ENCODE peak calls at places on chromosomes 7 and 10, in four cellular contexts. I is colonic mucosa, R is body of pancreas, P is suprapubic skin. O is an unnamed sample.

GRCh38 chr7:48170506-48170905 is 752 bp upstream of the ABCA13 start:
- DNase-seq in I (no peak), P (no peak), R (no peak), O (no peak)

GRCh38 chr10:36089790-36090391 is 447.8 kb upstream of the FZD8 start:
- DNase-seq in I (no peak), R (no peak), P (no peak), O (no peak)

GRCh38 chr7:146208484-146208883 is 91.9 kb downstream of the CNTNAP2 start:
- DNase-seq in P (no peak), R (no peak), I (no peak), O (no peak)

GRCh38 chr7:150946826-150947750 is 31.0 kb downstream of the KCNH2 start:
- DNase-seq in P (peak; percentile 57), R (no peak), I (no peak), O (no peak)

GRCh38 chr10:33365871-33366411 is 31.5 kb upstream of the NRP1 start:
- DNase-seq in R (no peak), I (no peak), P (no peak), O (no peak)

GRCh38 chr10:132096223-132096622 is 30.5 kb downstream of the JAKMIP3 start:
- DNase-seq in P (no peak), I (no peak), R (no peak), O (no peak)

GRCh38 chr7:103373866-103374643 is 26.6 kb downstream of the PSMC2 start:
- DNase-seq in P (no peak), I (no peak), R (no peak), O (no peak)

GRCh38 chr7:1567082-1567771 is 2.6 kb downstream of the PSMG3 start:
- DNase-seq in I (peak; percentile 78), P (peak; percentile 85), R (no peak), O (no peak)

GRCh38 chr7:115763347-115763746 is 267.2 kb downstream of the TFEC start:
- DNase-seq in I (no peak), R (no peak), P (no peak), O (no peak)

GRCh38 chr10:114631678-114632417 is 26.2 kb downstream of the ABLIM1 start:
- DNase-seq in R (peak; percentile 43), P (no peak), I (peak; percentile 67), O (no peak)

GRCh38 chr10:61627266-61627665 is 35.5 kb upstream of the CABCOCO1 start:
- DNase-seq in I (no peak), R (no peak), P (no peak), O (no peak)

GRCh38 chr10:71262027-71262426 is 49.7 kb downstream of the UNC5B start:
- DNase-seq in R (no peak), I (no peak), P (no peak), O (no peak)

GRCh38 chr7:98222533-98223195 is 11.4 kb downstream of the BHLHA15 start:
- DNase-seq in P (peak; percentile 58), R (peak; percentile 11), I (no peak), O (no peak)

GRCh38 chr10:16274911-16275310 is 161.9 kb upstream of the PTER start:
- DNase-seq in P (no peak), I (no peak), R (no peak), O (no peak)

GRCh38 chr7:66205736-66206080 is 574 bp downstream of the TPST1 start:
- DNase-seq in P (peak; percentile 68), I (no peak), R (peak; percentile 20), O (no peak)

GRCh38 chr7:80830584-80831319 is 88.1 kb downstream of the SEMA3C start:
- DNase-seq in I (no peak), P (no peak), R (no peak), O (no peak)

GRCh38 chr7:112649560-112649959 is 140.6 kb downstream of the TMEM168 start:
- DNase-seq in I (no peak), R (no peak), P (no peak), O (no peak)

GRCh38 chr7:29139796-29140195 is 6.5 kb downstream of the CPVL start:
- DNase-seq in R (no peak), P (no peak), I (no peak), O (no peak)

GRCh38 chr10:51879238-51879637 is 179.8 kb upstream of the CSTF2T start:
- DNase-seq in P (no peak), R (no peak), I (no peak), O (no peak)

GRCh38 chr7:78139335-78139734 is 340.8 kb downstream of the PHTF2 start:
- DNase-seq in R (no peak), I (no peak), P (no peak), O (no peak)

GRCh38 chr7:143381427-143382125 is 431 bp downstream of the ZYX start:
- DNase-seq in P (peak; percentile 92), R (peak; percentile 81), I (peak; percentile 70), O (peak; percentile 94)

GRCh38 chr10:30854656-30855055 is 177.0 kb downstream of the ZNF438 start:
- DNase-seq in I (no peak), R (no peak), P (no peak), O (no peak)

GRCh38 chr7:87476179-87476557 is 688 bp upstream of the ABCB4 start:
- DNase-seq in P (no peak), I (no peak), R (no peak), O (no peak)

GRCh38 chr10:17835688-17836087 is 26.5 kb downstream of the MRC1 start:
- DNase-seq in R (no peak), I (no peak), P (no peak), O (no peak)

GRCh38 chr7:2928256-2928612 is 84.1 kb upstream of the GNA12 start:
- DNase-seq in I (no peak), R (no peak), P (peak; percentile 45), O (no peak)

GRCh38 chr7:78311176-78311575 is 512.6 kb downstream of the PHTF2 start:
- DNase-seq in I (no peak), R (no peak), P (no peak), O (no peak)

GRCh38 chr7:28808786-28809533 is 149.2 kb downstream of the TRIL start:
- DNase-seq in P (no peak), R (no peak), I (peak; percentile 36), O (no peak)

GRCh38 chr7:106277976-106278375 is 6.8 kb downstream of the NAMPT start:
- DNase-seq in P (no peak), I (no peak), R (no peak), O (no peak)

GRCh38 chr10:11154809-11155208 is 137.1 kb downstream of the CELF2 start:
- DNase-seq in R (no peak), I (no peak), P (no peak), O (no peak)

GRCh38 chr7:2007526-2007925 is 225.2 kb downstream of the MAD1L1 start:
- DNase-seq in I (no peak), R (no peak), P (no peak), O (peak; percentile 4)

GRCh38 chr7:33050425-33051318 is 11.9 kb downstream of the NT5C3A start:
- DNase-seq in R (no peak), I (peak; percentile 56), P (no peak), O (no peak)

GRCh38 chr10:100741386-100742066 is 3.9 kb upstream of the PAX2 start:
- DNase-seq in R (no peak), P (no peak), I (no peak), O (no peak)

GRCh38 chr10:100743626-100744135 is 1.7 kb upstream of the PAX2 start:
- DNase-seq in P (no peak), R (peak; percentile 69), I (no peak), O (no peak)

GRCh38 chr10:100742936-100743335 is 2.4 kb upstream of the PAX2 start:
- DNase-seq in I (no peak), R (no peak), P (no peak), O (no peak)

GRCh38 chr10:100740476-100741341 is 4.7 kb upstream of the PAX2 start:
- DNase-seq in P (no peak), I (no peak), R (no peak), O (no peak)

GRCh38 chr10:100742067-100742771 is 3.2 kb upstream of the PAX2 start:
- DNase-seq in P (no peak), I (no peak), R (no peak), O (no peak)
- H3K4me3 ChIP-seq in P (no peak overlapping the region), I (no peak overlapping the region), R (no peak overlapping the region), O (no peak overlapping the region)

GRCh38 chr7:25812086-25812855 is 339.7 kb upstream of the NFE2L3 start:
- DNase-seq in R (no peak), I (no peak), P (no peak), O (no peak)

GRCh38 chr7:25807212-25807611 is 344.8 kb upstream of the NFE2L3 start:
- DNase-seq in P (no peak), I (no peak), R (no peak), O (no peak)

GRCh38 chr7:25805027-25805687 is 346.8 kb upstream of the NFE2L3 start:
- DNase-seq in P (no peak), R (peak; percentile 57), I (no peak), O (peak; percentile 32)

GRCh38 chr7:25813381-25813780 is 338.6 kb upstream of the NFE2L3 start:
- DNase-seq in R (no peak), P (no peak), I (no peak), O (no peak)

DNA sequence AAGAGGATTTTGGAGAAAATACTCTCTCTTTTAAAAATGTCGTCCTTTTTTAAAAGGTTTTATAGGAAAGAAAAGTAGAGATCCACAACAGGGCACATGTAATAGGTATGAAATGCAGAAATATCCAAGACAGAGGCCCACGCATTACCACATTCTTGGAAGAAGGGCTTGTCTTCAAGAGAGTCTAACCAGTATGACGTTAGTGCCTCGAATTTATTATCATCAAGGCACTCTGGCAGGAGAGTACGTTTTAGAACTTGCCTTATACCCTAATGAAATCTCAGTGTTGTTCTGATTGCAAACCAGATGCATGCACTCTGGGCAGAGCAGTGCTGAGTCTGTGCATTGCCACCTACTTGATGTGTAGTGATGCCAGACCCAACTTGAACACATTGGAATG is 342.6 kb upstream of the NFE2L3 start:
- DNase-seq in I (no peak), R (no peak), P (no peak), O (no peak)
- H3K4me1 ChIP-seq in I (no peaks in the 10 kb centered on the region), R (no peaks in the 10 kb centered on the region), P (peaks cover 5% of the 10 kb centered on the region), O (peaks cover 26% of the 10 kb centered on the region)

DNA sequence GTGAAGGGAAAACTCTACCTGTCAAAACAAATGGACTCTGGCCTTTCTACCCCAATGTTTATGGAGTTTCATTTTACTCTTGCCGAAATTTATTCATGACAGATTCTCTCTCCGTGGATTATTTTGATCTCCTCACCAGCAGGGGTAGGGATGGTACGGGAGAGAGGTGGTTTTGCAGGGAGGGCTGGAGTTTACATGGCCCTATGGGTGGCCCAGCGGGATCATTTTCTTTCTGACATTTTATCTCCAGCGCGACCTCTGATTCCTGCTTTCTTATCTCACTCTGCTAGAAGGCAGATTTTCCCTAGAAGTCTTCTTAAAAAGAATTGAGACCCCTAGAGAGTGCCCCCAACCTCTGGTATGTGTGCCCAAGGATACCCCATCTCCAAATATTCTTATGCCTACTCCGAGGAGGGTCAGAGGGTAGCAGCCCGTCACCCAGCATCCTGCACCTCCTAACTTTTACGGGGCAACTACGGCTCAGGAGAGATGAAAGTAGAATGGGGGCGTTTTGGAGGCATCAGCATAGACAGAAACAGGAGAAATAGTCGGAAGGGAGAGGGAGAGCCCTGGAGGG is 10.1 kb upstream of the GATA3 start:
- DNase-seq in P (no peak), R (no peak), I (no peak), O (no peak)
- H3K4me3 ChIP-seq in P (peak overlapping the region; percentile 44), R (no peak overlapping the region), I (no peak overlapping the region), O (no peak overlapping the region)

GRCh38 chr7:101970047-101970585 is 152.7 kb downstream of the CUX1 start:
- DNase-seq in P (no peak), R (no peak), I (no peak), O (no peak)
- H3K4me1 ChIP-seq in P (no peaks in the 10 kb centered on the region), R (no peaks in the 10 kb centered on the region), I (no peaks in the 10 kb centered on the region), O (no peaks in the 10 kb centered on the region)

GRCh38 chr7:152894295-152895170 is 135.0 kb downstream of the ACTR3B start:
- DNase-seq in I (no peak), R (no peak), P (peak; percentile 40), O (no peak)
- H3K4me3 ChIP-seq in I (no peak overlapping the region), R (no peak overlapping the region), P (no peak overlapping the region), O (no peak overlapping the region)